ENCODE peak calls at places on chromosomes 2 and 18, in eight cellular contexts. Z is ascending aorta, G is right lobe of liver, M is astrocyte, X is HCT116, A is lower lobe of right lung, Q is gastrocnemius medialis, J is ovary. O is an unnamed sample.
A peak's percentile ranks its signal among the peaks of the same experiment; 100 is the strongest.

GRCh38 chr2:64543006-64543697 is 19.0 kb downstream of the AFTPH start:
- DNase-seq in Z (no peak), G (no peak), M (no peak), X (no peak), A (no peak), Q (no peak), J (no peak), O (no peak)

GRCh38 chr2:30527859-30528258 is 80.8 kb downstream of the LCLAT1 start:
- DNase-seq in Z (no peak), G (peak; percentile 28), M (no peak), X (no peak), A (no peak), Q (no peak), J (no peak), O (no peak)

GRCh38 chr18:26780520-26781325 is 84.8 kb downstream of the AQP4 start:
- DNase-seq in Z (no peak), G (no peak), M (no peak), X (no peak), A (no peak), Q (no peak), J (no peak), O (no peak)

GRCh38 chr2:38056216-38056615 is 19.7 kb downstream of the CYP1B1 start:
- DNase-seq in Z (no peak), G (no peak), M (no peak), X (no peak), A (no peak), Q (no peak), J (no peak), O (no peak)

GRCh38 chr18:79440316-79440715 is 44.6 kb downstream of the NFATC1 start:
- DNase-seq in Z (no peak), G (no peak), M (no peak), X (no peak), A (no peak), Q (peak; percentile 27), J (no peak), O (no peak)

GRCh38 chr2:200585730-200586643 is at the start of gene AOX1:
- DNase-seq in Z (no peak), G (peak; percentile 82), M (peak; percentile 34), X (no peak), A (peak; percentile 65), Q (peak; percentile 73), J (peak; percentile 84), O (peak; percentile 80)

GRCh38 chr2:218618102-218618860 is 10.6 kb downstream of the PLCD4 start:
- DNase-seq in Z (no peak), G (no peak), M (no peak), X (peak; percentile 7), A (no peak), Q (peak; percentile 39), J (no peak), O (no peak)

GRCh38 chr18:13137939-13138821 is 80.4 kb upstream of the LDLRAD4 start:
- DNase-seq in Z (peak; percentile 43), G (peak; percentile 79), M (no peak), X (no peak), A (peak; percentile 80), Q (peak; percentile 64), J (peak; percentile 73), O (peak; percentile 82)

GRCh38 chr2:219643084-219643473 is 15.6 kb downstream of the SLC4A3 start:
- DNase-seq in Z (no peak), G (no peak), M (no peak), X (no peak), A (no peak), Q (no peak), J (peak; percentile 43), O (no peak)

GRCh38 chr2:232522014-232522854 is 2.0 kb downstream of the PRSS56 start:
- DNase-seq in Z (no peak), G (peak; percentile 62), M (no peak), X (no peak), A (peak; percentile 72), Q (peak; percentile 44), J (peak; percentile 64), O (peak; percentile 40)

GRCh38 chr2:42194428-42194827 is 25.3 kb downstream of the EML4 start:
- DNase-seq in Z (no peak), G (no peak), M (no peak), X (no peak), A (no peak), Q (no peak), J (no peak), O (no peak)

GRCh38 chr2:119490106-119490505 is 34.2 kb downstream of the SCTR start:
- DNase-seq in Z (no peak), G (no peak), M (no peak), X (no peak), A (no peak), Q (no peak), J (no peak), O (no peak)

GRCh38 chr2:84927275-84927627 is 21.8 kb downstream of the TMSB10 start:
- DNase-seq in Z (no peak), G (no peak), M (no peak), X (no peak), A (no peak), Q (no peak), J (no peak), O (no peak)
- H3K4me1 ChIP-seq in Z (peaks cover 13% of the 10 kb centered on the region), G (peaks cover 5% of the 10 kb centered on the region), M (peaks cover 10% of the 10 kb centered on the region), X (peaks cover 43% of the 10 kb centered on the region), A (peaks cover 38% of the 10 kb centered on the region), Q (no peaks in the 10 kb centered on the region), J (peaks cover 9% of the 10 kb centered on the region), O (peaks cover 20% of the 10 kb centered on the region)

DNA sequence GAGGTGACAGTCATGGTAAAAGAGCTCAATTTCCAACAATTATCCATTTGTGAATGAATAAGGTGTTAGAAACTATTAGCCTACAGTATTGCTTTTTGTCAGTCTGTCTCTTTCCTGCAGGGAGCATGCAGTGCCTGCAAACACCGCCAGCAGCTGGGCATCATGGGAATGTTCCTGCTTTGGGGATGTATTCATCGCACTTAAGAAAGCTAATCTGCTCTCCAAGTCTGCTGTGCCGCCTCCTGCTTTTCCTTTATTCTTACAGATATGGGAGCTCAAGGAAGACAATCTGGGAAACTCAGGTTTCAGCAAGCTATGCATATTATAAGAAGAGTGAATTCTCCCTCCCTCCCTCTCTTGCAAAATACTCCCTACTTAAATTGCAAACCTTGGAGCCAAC is 479.3 kb upstream of the ACVR2A start:
- DNase-seq in Z (no peak), G (no peak), M (no peak), X (no peak), A (no peak), Q (no peak), J (no peak), O (no peak)
- TF ChIP-seq CTCF in Z (no peak), G (no peak), M (no peak), X (no peak), A (no peak), Q (no peak), J (no peak), O (no peak)

GRCh38 chr2:36123995-36124394 is 231.6 kb upstream of the CRIM1 start:
- DNase-seq in Z (no peak), G (no peak), M (no peak), X (no peak), A (no peak), Q (no peak), J (no peak), O (no peak)
- H3K4me1 ChIP-seq in Z (no peaks in the 10 kb centered on the region), G (no peaks in the 10 kb centered on the region), M (no peaks in the 10 kb centered on the region), X (no peaks in the 10 kb centered on the region), A (no peaks in the 10 kb centered on the region), Q (no peaks in the 10 kb centered on the region), J (no peaks in the 10 kb centered on the region), O (no peaks in the 10 kb centered on the region)

DNA sequence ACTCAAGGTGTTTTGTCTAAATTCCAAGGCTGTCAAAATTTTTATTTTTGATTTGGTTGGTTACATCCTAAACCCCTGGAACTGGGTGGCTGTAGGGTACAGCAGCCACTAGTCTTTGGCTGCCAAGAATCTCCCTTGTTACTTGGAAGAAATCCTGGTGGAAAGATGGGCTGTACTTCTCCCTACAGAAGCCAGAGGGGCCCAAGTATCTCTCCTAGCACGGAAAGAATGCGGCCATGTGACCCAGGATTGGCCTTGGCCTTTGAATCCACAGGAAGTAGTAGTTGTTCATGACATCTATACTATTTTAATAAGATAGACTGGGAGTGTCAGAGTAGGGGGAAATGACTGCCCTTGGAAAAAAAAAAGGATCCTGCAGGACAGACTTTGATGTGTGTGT is 54.4 kb upstream of the MYO3B start:
- DNase-seq in Z (no peak), G (no peak), M (peak; percentile 30), X (peak; percentile 7), A (no peak), Q (no peak), J (no peak), O (no peak)
- TF ChIP-seq CTCF in Z (no peak), G (no peak), M (no peak), X (no peak), A (no peak), Q (no peak), J (no peak), O (no peak)

GRCh38 chr2:45882707-45883106 is 231.2 kb downstream of the PRKCE start:
- DNase-seq in Z (no peak), G (no peak), M (peak; percentile 39), X (no peak), A (no peak), Q (peak; percentile 79), J (peak; percentile 46), O (no peak)
- H3K4me1 ChIP-seq in Z (peaks cover 23% of the 10 kb centered on the region), G (no peaks in the 10 kb centered on the region), M (no peaks in the 10 kb centered on the region), X (no peaks in the 10 kb centered on the region), A (peaks cover 54% of the 10 kb centered on the region), Q (peaks cover 22% of the 10 kb centered on the region), J (peaks cover 29% of the 10 kb centered on the region), O (peaks cover 22% of the 10 kb centered on the region)

DNA sequence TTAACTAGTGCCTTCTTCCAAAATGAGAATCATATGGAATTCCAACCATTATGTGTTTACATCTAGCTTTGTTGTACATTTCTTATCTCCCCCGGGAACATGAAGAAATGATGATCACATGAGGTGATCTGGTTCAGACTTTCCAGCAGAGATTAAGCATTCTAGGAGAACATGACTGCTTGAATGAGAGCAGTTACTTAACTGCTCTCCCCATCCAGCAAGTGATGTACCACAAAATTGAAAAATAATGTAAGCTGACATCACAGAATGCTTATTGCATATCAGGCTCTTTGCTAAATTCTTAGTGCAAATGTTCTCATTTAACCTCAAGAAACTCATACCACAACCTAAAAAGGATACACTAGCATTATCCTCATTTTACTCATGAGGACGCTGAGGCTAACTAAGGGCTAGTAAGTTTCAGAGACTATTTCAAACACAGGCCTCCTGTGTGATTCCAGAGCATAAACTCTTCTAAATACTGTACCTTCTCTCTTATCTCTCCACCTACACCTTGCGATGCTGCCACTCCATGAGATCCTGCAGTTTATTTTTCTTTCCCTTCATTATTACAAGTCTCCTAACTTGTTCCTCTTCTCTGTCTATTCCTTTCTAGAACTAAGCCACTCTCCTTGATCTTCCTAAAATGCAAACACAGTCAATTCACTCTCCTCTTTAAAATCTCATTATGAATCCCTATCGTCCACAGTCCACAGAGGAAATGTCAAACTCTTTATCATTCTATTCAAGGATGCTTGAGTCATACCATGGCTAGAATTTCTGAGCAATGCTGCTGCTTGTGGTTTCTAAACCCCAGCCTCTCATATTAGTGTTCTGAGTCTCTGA is 1224.8 kb upstream of the ZEB2 start:
- DNase-seq in Z (no peak), G (no peak), M (peak; percentile 99), X (no peak), A (no peak), Q (no peak), J (no peak), O (no peak)
- TF ChIP-seq CTCF in Z (no peak), G (no peak), M (no peak), X (no peak), A (no peak), Q (no peak), J (no peak), O (no peak)

O was measured in body of pancreas.